ENCODE peak calls at places on chromosomes 6 and 20, in six cellular contexts. One of them, this sample, is unnamed.

GRCh38 chr6:111837641-111838500 is 35.4 kb downstream of the FYN start:
- DNase-seq in fibroblast of pulmonary artery: no peak
- DNase-seq in A172: no peak
- DNase-seq in lung microvascular endothelial cell: no peak
- DNase-seq in activated CD4-positive, alpha-beta T cell treated with anti-CD3 and anti-CD28 coated beads for 36 hours: peak; percentile 75
- DNase-seq in T-helper 2 cell: no peak
- DNase-seq in this sample: no peak

GRCh38 chr6:82270791-82271392 is 23.3 kb upstream of the IBTK start:
- DNase-seq in fibroblast of pulmonary artery: peak; percentile 60
- DNase-seq in A172: peak; percentile 21
- DNase-seq in lung microvascular endothelial cell: peak; percentile 34
- DNase-seq in activated CD4-positive, alpha-beta T cell treated with anti-CD3 and anti-CD28 coated beads for 36 hours: no peak
- DNase-seq in T-helper 2 cell: no peak
- DNase-seq in this sample: no peak

GRCh38 chr20:47274449-47275108 is 81.9 kb downstream of the ZMYND8 start:
- DNase-seq in fibroblast of pulmonary artery: peak; percentile 95
- DNase-seq in A172: peak; percentile 95
- DNase-seq in lung microvascular endothelial cell: peak; percentile 91
- DNase-seq in activated CD4-positive, alpha-beta T cell treated with anti-CD3 and anti-CD28 coated beads for 36 hours: peak; percentile 51
- DNase-seq in T-helper 2 cell: no peak
- DNase-seq in this sample: peak; percentile 85

GRCh38 chr20:15699431-15700146 is 873.7 kb downstream of the KIF16B start:
- DNase-seq in fibroblast of pulmonary artery: no peak
- DNase-seq in A172: no peak
- DNase-seq in lung microvascular endothelial cell: no peak
- DNase-seq in activated CD4-positive, alpha-beta T cell treated with anti-CD3 and anti-CD28 coated beads for 36 hours: peak; percentile 4
- DNase-seq in T-helper 2 cell: no peak
- DNase-seq in this sample: no peak

GRCh38 chr6:27668442-27669275 is 195.8 kb upstream of the ZNF184 start:
- DNase-seq in fibroblast of pulmonary artery: peak; percentile 60
- DNase-seq in A172: peak; percentile 90
- DNase-seq in lung microvascular endothelial cell: peak; percentile 55
- DNase-seq in activated CD4-positive, alpha-beta T cell treated with anti-CD3 and anti-CD28 coated beads for 36 hours: peak; percentile 85
- DNase-seq in T-helper 2 cell: no peak
- DNase-seq in this sample: peak; percentile 69

GRCh38 chr6:119444642-119445557 is 95.3 kb upstream of the MAN1A1 start:
- DNase-seq in fibroblast of pulmonary artery: no peak
- DNase-seq in A172: no peak
- DNase-seq in lung microvascular endothelial cell: no peak
- DNase-seq in activated CD4-positive, alpha-beta T cell treated with anti-CD3 and anti-CD28 coated beads for 36 hours: no peak
- DNase-seq in T-helper 2 cell: no peak
- DNase-seq in this sample: no peak

GRCh38 chr6:36350082-36350481 is 13.4 kb upstream of the BNIP5 start:
- DNase-seq in fibroblast of pulmonary artery: peak; percentile 56
- DNase-seq in A172: peak; percentile 34
- DNase-seq in lung microvascular endothelial cell: peak; percentile 94
- DNase-seq in activated CD4-positive, alpha-beta T cell treated with anti-CD3 and anti-CD28 coated beads for 36 hours: no peak
- DNase-seq in T-helper 2 cell: no peak
- DNase-seq in this sample: no peak

GRCh38 chr6:92377137-92377536 is 1042.2 kb downstream of the EPHA7 start:
- DNase-seq in fibroblast of pulmonary artery: no peak
- DNase-seq in A172: no peak
- DNase-seq in lung microvascular endothelial cell: no peak
- DNase-seq in activated CD4-positive, alpha-beta T cell treated with anti-CD3 and anti-CD28 coated beads for 36 hours: no peak
- DNase-seq in T-helper 2 cell: no peak
- DNase-seq in this sample: no peak

GRCh38 chr6:159935065-159935464 is 33.8 kb upstream of the IGF2R start:
- DNase-seq in fibroblast of pulmonary artery: peak; percentile 44
- DNase-seq in A172: peak; percentile 6
- DNase-seq in lung microvascular endothelial cell: no peak
- DNase-seq in activated CD4-positive, alpha-beta T cell treated with anti-CD3 and anti-CD28 coated beads for 36 hours: no peak
- DNase-seq in T-helper 2 cell: no peak
- DNase-seq in this sample: no peak

GRCh38 chr20:61436674-61437279 is 184.7 kb downstream of the CDH4 start:
- DNase-seq in fibroblast of pulmonary artery: peak; percentile 83
- DNase-seq in A172: peak; percentile 97
- DNase-seq in lung microvascular endothelial cell: no peak
- DNase-seq in activated CD4-positive, alpha-beta T cell treated with anti-CD3 and anti-CD28 coated beads for 36 hours: no peak
- DNase-seq in T-helper 2 cell: no peak
- DNase-seq in this sample: peak; percentile 12

GRCh38 chr20:57261488-57262243 is 4.8 kb downstream of the BMP7 start:
- DNase-seq in fibroblast of pulmonary artery: no peak
- DNase-seq in A172: no peak
- DNase-seq in lung microvascular endothelial cell: no peak
- DNase-seq in activated CD4-positive, alpha-beta T cell treated with anti-CD3 and anti-CD28 coated beads for 36 hours: no peak
- DNase-seq in T-helper 2 cell: no peak
- DNase-seq in this sample: no peak

GRCh38 chr20:8721098-8721497 is 347.8 kb upstream of the PLCB4 start:
- DNase-seq in fibroblast of pulmonary artery: peak; percentile 81
- DNase-seq in A172: peak; percentile 54
- DNase-seq in lung microvascular endothelial cell: peak; percentile 74
- DNase-seq in activated CD4-positive, alpha-beta T cell treated with anti-CD3 and anti-CD28 coated beads for 36 hours: peak; percentile 36
- DNase-seq in T-helper 2 cell: no peak
- DNase-seq in this sample: peak; percentile 45

GRCh38 chr6:118669561-118669960 is 18.2 kb upstream of the CEP85L start:
- DNase-seq in fibroblast of pulmonary artery: no peak
- DNase-seq in A172: no peak
- DNase-seq in lung microvascular endothelial cell: no peak
- DNase-seq in activated CD4-positive, alpha-beta T cell treated with anti-CD3 and anti-CD28 coated beads for 36 hours: no peak
- DNase-seq in T-helper 2 cell: no peak
- DNase-seq in this sample: no peak

GRCh38 chr20:25203089-25203488 is 7.6 kb downstream of the ENTPD6 start:
- DNase-seq in fibroblast of pulmonary artery: no peak
- DNase-seq in A172: no peak
- DNase-seq in lung microvascular endothelial cell: no peak
- DNase-seq in activated CD4-positive, alpha-beta T cell treated with anti-CD3 and anti-CD28 coated beads for 36 hours: no peak
- DNase-seq in T-helper 2 cell: no peak
- DNase-seq in this sample: no peak

GRCh38 chr6:24719125-24719931 is at the start of gene C6orf62:
- DNase-seq in fibroblast of pulmonary artery: no peak
- DNase-seq in A172: peak; percentile 30
- DNase-seq in lung microvascular endothelial cell: peak; percentile 34
- DNase-seq in activated CD4-positive, alpha-beta T cell treated with anti-CD3 and anti-CD28 coated beads for 36 hours: peak; percentile 80
- DNase-seq in T-helper 2 cell: peak; percentile 32
- DNase-seq in this sample: no peak

GRCh38 chr6:143843689-143844405 is 709 bp downstream of the LTV1 start:
- DNase-seq in fibroblast of pulmonary artery: peak; percentile 17
- DNase-seq in A172: peak; percentile 3
- DNase-seq in lung microvascular endothelial cell: peak; percentile 20
- DNase-seq in activated CD4-positive, alpha-beta T cell treated with anti-CD3 and anti-CD28 coated beads for 36 hours: peak; percentile 24
- DNase-seq in T-helper 2 cell: no peak
- DNase-seq in this sample: no peak

GRCh38 chr20:32091888-32092346 is 17.6 kb upstream of the TM9SF4 start:
- DNase-seq in fibroblast of pulmonary artery: peak; percentile 86
- DNase-seq in A172: peak; percentile 77
- DNase-seq in lung microvascular endothelial cell: peak; percentile 81
- DNase-seq in activated CD4-positive, alpha-beta T cell treated with anti-CD3 and anti-CD28 coated beads for 36 hours: peak; percentile 92
- DNase-seq in T-helper 2 cell: peak; percentile 62
- DNase-seq in this sample: no peak

GRCh38 chr20:10313215-10313614 is 94.6 kb downstream of the SNAP25 start:
- DNase-seq in fibroblast of pulmonary artery: no peak
- DNase-seq in A172: no peak
- DNase-seq in lung microvascular endothelial cell: no peak
- DNase-seq in activated CD4-positive, alpha-beta T cell treated with anti-CD3 and anti-CD28 coated beads for 36 hours: no peak
- DNase-seq in T-helper 2 cell: no peak
- DNase-seq in this sample: no peak

GRCh38 chr6:1381397-1382330 is 7.7 kb upstream of the FOXF2 start:
- DNase-seq in fibroblast of pulmonary artery: peak; percentile 19
- DNase-seq in A172: peak; percentile 18
- DNase-seq in lung microvascular endothelial cell: peak; percentile 29
- DNase-seq in activated CD4-positive, alpha-beta T cell treated with anti-CD3 and anti-CD28 coated beads for 36 hours: peak; percentile 77
- DNase-seq in T-helper 2 cell: peak; percentile 37
- DNase-seq in this sample: no peak

GRCh38 chr20:24769878-24770627 is 179.0 kb upstream of the CST7 start:
- DNase-seq in fibroblast of pulmonary artery: no peak
- DNase-seq in A172: no peak
- DNase-seq in lung microvascular endothelial cell: no peak
- DNase-seq in activated CD4-positive, alpha-beta T cell treated with anti-CD3 and anti-CD28 coated beads for 36 hours: no peak
- DNase-seq in T-helper 2 cell: no peak
- DNase-seq in this sample: no peak

GRCh38 chr6:139742671-139743070 is 368.2 kb upstream of the CITED2 start:
- DNase-seq in fibroblast of pulmonary artery: no peak
- DNase-seq in A172: no peak
- DNase-seq in lung microvascular endothelial cell: no peak
- DNase-seq in activated CD4-positive, alpha-beta T cell treated with anti-CD3 and anti-CD28 coated beads for 36 hours: no peak
- DNase-seq in T-helper 2 cell: no peak
- DNase-seq in this sample: no peak

This sample was measured in HFF-Myc.